ENCODE peak calls at places on chromosomes 3 and 15, in ten cellular contexts. V is heart left ventricle, L is body of pancreas, G is A549, Y is endothelial cell of umbilical vein, C is transverse colon, K is tibial nerve, T is ovary, A is adrenal gland, B is GM12891. F is an unnamed sample.

GRCh38 chr15:62164500-62165028 is 521 bp downstream of the C2CD4B start:
- DNase-seq in T (no peak), L (peak), V (no peak), G (peak), B (no peak), Y (no peak), A (no peak), C (peak), K (no peak), F (no peak)

GRCh38 chr3:23183731-23184130 is 19.4 kb upstream of the UBE2E2 start:
- DNase-seq in V (no peak), L (peak), G (peak), T (no peak), Y (peak), K (no peak), A (peak), C (peak), B (no peak), F (peak)

GRCh38 chr15:45640610-45641009 is 5.8 kb downstream of the SQOR start:
- DNase-seq in T (no peak), V (no peak), L (no peak), G (peak), Y (peak), K (no peak), C (no peak), B (no peak), A (no peak), F (peak)

GRCh38 chr15:75731248-75732100 is 18.8 kb upstream of the CSPG4 start:
- DNase-seq in T (peak), V (peak), Y (no peak), L (no peak), K (no peak), B (no peak), A (no peak), C (no peak), G (no peak), F (no peak)

GRCh38 chr3:10371167-10371566 is 50.3 kb upstream of the SEC13 start:
- DNase-seq in V (no peak), T (no peak), A (no peak), Y (no peak), B (no peak), K (no peak), G (no peak), C (no peak), L (no peak), F (no peak)

GRCh38 chr15:83435782-83436181 is 11.4 kb upstream of the SH3GL3 start:
- DNase-seq in C (no peak), K (no peak), Y (no peak), B (no peak), L (no peak), T (no peak), V (no peak), G (no peak), A (no peak), F (no peak)

GRCh38 chr3:185094691-185095090 is 58.2 kb downstream of the C3orf70 start:
- DNase-seq in V (no peak), A (no peak), Y (no peak), T (no peak), L (no peak), B (no peak), K (no peak), C (no peak), G (no peak), F (no peak)

GRCh38 chr15:33200444-33200843 is 5.9 kb upstream of the FMN1 start:
- DNase-seq in L (no peak), V (no peak), T (no peak), Y (no peak), G (no peak), K (no peak), B (no peak), A (no peak), C (no peak), F (peak)

GRCh38 chr3:20340324-20340928 is 154.4 kb upstream of the SGO1 start:
- DNase-seq in V (peak), Y (peak), K (peak), G (peak), T (peak), L (peak), A (peak), C (peak), B (peak), F (peak)

GRCh38 chr3:197393711-197394110 is 95.3 kb upstream of the DLG1 start:
- DNase-seq in L (no peak), Y (no peak), A (no peak), B (no peak), V (no peak), T (no peak), G (no peak), C (no peak), K (no peak), F (no peak)

GRCh38 chr15:73560501-73561117 is 72.6 kb downstream of the NPTN start:
- DNase-seq in K (no peak), L (no peak), T (no peak), B (no peak), V (no peak), G (peak), A (no peak), Y (peak), C (no peak), F (peak)

GRCh38 chr3:35651456-35651855 is 12.1 kb downstream of the ARPP21 start:
- DNase-seq in C (no peak), Y (no peak), B (no peak), L (no peak), G (no peak), V (no peak), T (no peak), A (no peak), K (no peak), F (no peak)

GRCh38 chr15:67137319-67137718 is 71.9 kb downstream of the SMAD3 start:
- DNase-seq in G (no peak), Y (no peak), L (no peak), T (no peak), A (no peak), C (no peak), V (no peak), B (no peak), K (no peak), F (no peak)

GRCh38 chr3:187919018-187919417 is 173.8 kb upstream of the BCL6 start:
- DNase-seq in C (peak), A (no peak), Y (no peak), B (peak), G (no peak), L (no peak), V (no peak), T (no peak), K (no peak), F (no peak)

GRCh38 chr3:38297947-38298711 is 16.0 kb downstream of the SLC22A14 start:
- DNase-seq in A (no peak), T (no peak), B (no peak), K (no peak), L (no peak), Y (peak), C (no peak), G (peak), V (no peak), F (no peak)

GRCh38 chr15:28885630-28886430 is at the start of gene APBA2:
- DNase-seq in K (no peak), Y (no peak), T (peak), V (no peak), L (peak), B (no peak), C (no peak), A (no peak), G (peak), F (no peak)

GRCh38 chr3:48370330-48370708 is 1.7 kb upstream of the FBXW12 start:
- DNase-seq in K (no peak), Y (no peak), T (no peak), L (no peak), A (no peak), B (no peak), V (no peak), C (no peak), G (no peak), F (no peak)

GRCh38 chr3:136817448-136817847 is 1.5 kb upstream of the SLC35G2 start:
- DNase-seq in B (no peak), G (no peak), T (no peak), L (no peak), K (no peak), A (no peak), V (no peak), Y (no peak), C (no peak), F (no peak)

GRCh38 chr3:136818851-136819783 is at the start of gene SLC35G2:
- DNase-seq in A (peak), C (peak), K (no peak), B (peak), T (peak), G (peak), V (peak), Y (peak), L (peak), F (peak)

GRCh38 chr3:136819784-136820640 is 1.1 kb downstream of the SLC35G2 start:
- DNase-seq in L (peak), A (peak), T (peak), K (peak), V (peak), C (peak), B (peak), G (peak), Y (peak), F (peak)

GRCh38 chr3:136818191-136818850 is 605 bp upstream of the SLC35G2 start:
- DNase-seq in L (peak), C (peak), A (peak), B (no peak), T (peak), Y (peak), K (no peak), G (peak), V (peak), F (peak)
- TF ChIP-seq POLR2A in L (peak), C (no peak), A (peak), B (no peak), T (no peak), Y (peak), K (no peak), G (peak), V (peak), F (peak)

GRCh38 chr3:45995370-45996192 is at the start of gene FYCO1:
- DNase-seq in T (peak), K (peak), G (peak), V (peak), Y (peak), C (peak), A (peak), B (peak), L (peak), F (peak)
- TF ChIP-seq POLR2A in T (peak), K (peak), G (peak), V (peak), Y (peak), C (peak), A (peak), B (peak), L (peak), F (peak)

DNA sequence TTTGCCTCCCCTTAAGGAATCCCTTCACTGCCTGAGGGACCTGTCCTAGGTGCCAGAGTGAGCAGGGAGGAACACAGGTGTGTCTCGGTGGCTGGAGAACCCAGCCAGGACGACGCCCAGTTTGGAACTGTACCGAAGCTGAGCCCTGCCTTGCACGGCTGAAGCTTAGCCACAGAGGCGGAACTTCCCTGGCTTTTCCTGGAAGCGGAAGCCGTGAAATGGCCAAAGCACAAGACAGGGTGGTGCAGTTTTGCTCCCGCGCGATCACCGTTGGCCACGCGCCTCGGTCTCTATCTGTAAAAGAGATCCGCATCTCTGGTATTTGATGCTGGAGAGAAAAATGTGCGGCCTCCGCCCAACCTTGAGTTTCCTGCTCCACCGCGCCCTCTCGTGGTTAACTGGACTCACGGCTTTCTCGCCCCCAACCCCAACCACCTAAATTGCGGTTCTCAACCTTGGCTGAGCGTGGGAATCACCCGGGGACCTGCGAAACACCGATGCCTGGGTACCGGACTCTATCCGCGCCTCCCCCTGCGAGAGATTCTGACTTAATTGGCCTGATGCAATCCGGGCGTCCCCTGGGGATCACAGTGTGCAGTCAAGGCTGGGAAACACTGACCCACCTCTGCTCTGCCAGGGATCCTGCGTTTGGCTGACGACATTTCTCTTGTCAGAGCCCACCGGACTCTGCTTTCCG is 70.7 kb upstream of the ABHD2 start:
- DNase-seq in A (peak), T (peak), V (peak), G (peak), K (peak), L (peak), Y (peak), B (peak), C (peak), F (peak)
- TF ChIP-seq POLR2A in A (no peak), T (no peak), V (no peak), G (no peak), K (no peak), L (no peak), Y (no peak), B (no peak), C (no peak), F (no peak)

GRCh38 chr3:195179782-195180489 is 91.0 kb downstream of the XXYLT1 start:
- DNase-seq in B (no peak), G (no peak), K (no peak), L (no peak), Y (no peak), V (peak), T (no peak), A (no peak), C (no peak), F (no peak)

GRCh38 chr3:195176776-195177175 is 94.2 kb downstream of the XXYLT1 start:
- DNase-seq in T (no peak), Y (no peak), L (no peak), V (no peak), G (no peak), K (no peak), C (no peak), A (no peak), B (no peak), F (no peak)

GRCh38 chr3:195180490-195181106 is 90.4 kb downstream of the XXYLT1 start:
- DNase-seq in Y (peak), A (no peak), B (no peak), G (no peak), K (no peak), V (no peak), L (no peak), C (no peak), T (no peak), F (no peak)

GRCh38 chr3:195177432-195178123 is 93.4 kb downstream of the XXYLT1 start:
- DNase-seq in B (no peak), G (no peak), C (no peak), T (no peak), Y (no peak), L (no peak), K (no peak), A (no peak), V (no peak), F (no peak)

DNA sequence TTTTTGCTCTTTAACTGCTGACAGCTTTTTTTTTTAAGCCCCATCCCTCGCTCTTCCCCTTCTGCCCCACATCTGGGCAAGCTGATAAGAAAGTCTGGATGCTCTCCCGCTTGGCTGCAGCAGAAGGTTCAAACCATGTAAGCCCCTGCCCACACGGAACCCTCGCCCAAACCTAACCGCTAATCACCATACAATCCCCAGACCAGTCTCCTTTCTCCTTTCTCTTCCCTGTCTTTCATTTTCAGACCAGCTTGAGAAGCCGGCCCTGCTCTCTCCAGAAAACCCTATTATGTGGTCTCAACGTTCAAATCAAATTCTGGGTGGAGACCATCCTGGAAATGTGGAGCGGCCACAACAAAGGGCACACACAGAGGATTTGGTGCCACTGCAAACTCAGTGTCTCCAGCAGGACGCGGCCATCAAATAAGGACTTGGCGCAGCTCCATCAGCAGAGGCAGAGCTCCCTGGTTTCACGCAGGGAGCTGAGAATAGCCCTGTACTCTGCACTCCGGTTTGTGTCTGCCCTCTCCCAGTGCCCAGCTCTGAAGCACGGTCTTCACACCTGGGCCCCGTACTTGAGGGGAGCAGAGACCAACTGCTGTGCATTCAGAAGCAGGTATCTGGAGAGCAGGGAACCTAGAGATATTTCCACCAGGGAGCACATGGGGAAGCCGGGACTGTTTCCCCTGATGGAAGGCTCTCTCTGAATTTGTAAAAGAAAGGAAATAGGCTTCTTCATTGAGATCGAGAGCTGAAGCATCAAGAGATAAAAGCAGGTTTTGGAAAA is 92.6 kb downstream of the XXYLT1 start:
- DNase-seq in Y (peak), G (no peak), B (no peak), A (no peak), L (no peak), C (no peak), T (no peak), K (no peak), V (peak), F (no peak)
- TF ChIP-seq POLR2A in Y (no peak), G (no peak), B (no peak), A (no peak), L (no peak), C (no peak), T (no peak), K (no peak), V (no peak), F (no peak)

DNA sequence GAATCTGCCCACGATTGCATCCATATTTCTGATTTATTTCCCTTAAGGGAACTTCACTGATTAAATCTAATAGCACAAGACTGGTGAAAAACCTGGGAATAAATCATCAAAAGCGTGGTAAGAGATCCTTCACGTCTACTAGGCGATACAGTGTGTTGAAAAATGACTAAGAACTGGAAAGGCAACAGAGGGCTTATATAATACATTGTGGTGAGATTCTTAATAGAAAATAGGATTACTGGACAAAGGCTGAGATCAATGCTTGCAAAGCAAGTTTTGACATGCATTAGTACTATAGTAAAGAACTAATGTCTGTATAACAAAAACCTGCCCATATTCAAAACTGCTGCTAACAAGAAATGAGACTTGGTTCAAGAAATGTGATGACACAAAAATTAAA is 48.9 kb downstream of the POLQ start:
- DNase-seq in B (no peak), T (no peak), L (no peak), V (no peak), K (no peak), A (no peak), Y (no peak), C (no peak), G (no peak), F (no peak)
- TF ChIP-seq POLR2A in B (no peak), T (no peak), L (no peak), V (no peak), K (no peak), A (no peak), Y (no peak), C (no peak), G (no peak), F (no peak)